ENCODE peak calls at places on chromosomes 2 and 18, in nine cellular contexts. One of them, this sample, is unnamed.

GRCh38 chr18:72273025-72273424 is 271.1 kb downstream of the CBLN2 start:
- DNase-seq in H1: no peak
- DNase-seq in adrenal gland: no peak
- DNase-seq in right lobe of liver: no peak
- DNase-seq in NB4: no peak
- DNase-seq in A549: no peak
- DNase-seq in IMR-90: no peak
- DNase-seq in upper lobe of left lung: no peak
- DNase-seq in esophagus squamous epithelium: no peak
- DNase-seq in this sample: no peak

GRCh38 chr2:224038830-224039079 is 331 bp downstream of the SERPINE2 start:
- DNase-seq in NB4: no peak
- DNase-seq in right lobe of liver: no peak
- DNase-seq in H1: no peak
- DNase-seq in adrenal gland: no peak
- DNase-seq in IMR-90: no peak
- DNase-seq in upper lobe of left lung: no peak
- DNase-seq in esophagus squamous epithelium: no peak
- DNase-seq in A549: no peak
- DNase-seq in this sample: no peak

GRCh38 chr2:38164881-38165280 is 88.9 kb upstream of the CYP1B1 start:
- DNase-seq in upper lobe of left lung: no peak
- DNase-seq in esophagus squamous epithelium: no peak
- DNase-seq in H1: no peak
- DNase-seq in right lobe of liver: no peak
- DNase-seq in NB4: no peak
- DNase-seq in IMR-90: no peak
- DNase-seq in adrenal gland: no peak
- DNase-seq in A549: no peak
- DNase-seq in this sample: no peak

GRCh38 chr18:45423664-45424063 is 191.6 kb upstream of the SLC14A2 start:
- DNase-seq in A549: no peak
- DNase-seq in adrenal gland: peak
- DNase-seq in right lobe of liver: no peak
- DNase-seq in H1: no peak
- DNase-seq in IMR-90: no peak
- DNase-seq in NB4: no peak
- DNase-seq in upper lobe of left lung: no peak
- DNase-seq in esophagus squamous epithelium: no peak
- DNase-seq in this sample: no peak

GRCh38 chr2:106160786-106161261 is 33.3 kb downstream of the UXS1 start:
- DNase-seq in NB4: peak
- DNase-seq in adrenal gland: no peak
- DNase-seq in H1: no peak
- DNase-seq in IMR-90: no peak
- DNase-seq in A549: no peak
- DNase-seq in esophagus squamous epithelium: no peak
- DNase-seq in upper lobe of left lung: no peak
- DNase-seq in right lobe of liver: no peak
- DNase-seq in this sample: no peak

GRCh38 chr18:72704202-72704601 is 160.1 kb upstream of the CBLN2 start:
- DNase-seq in right lobe of liver: no peak
- DNase-seq in A549: no peak
- DNase-seq in adrenal gland: no peak
- DNase-seq in esophagus squamous epithelium: no peak
- DNase-seq in IMR-90: no peak
- DNase-seq in upper lobe of left lung: no peak
- DNase-seq in NB4: no peak
- DNase-seq in H1: no peak
- DNase-seq in this sample: no peak

GRCh38 chr2:40220177-40220925 is 231.5 kb downstream of the SLC8A1 start:
- DNase-seq in H1: no peak
- DNase-seq in upper lobe of left lung: no peak
- DNase-seq in NB4: no peak
- DNase-seq in adrenal gland: no peak
- DNase-seq in IMR-90: peak
- DNase-seq in esophagus squamous epithelium: no peak
- DNase-seq in right lobe of liver: no peak
- DNase-seq in A549: no peak
- DNase-seq in this sample: no peak

GRCh38 chr2:71703981-71704545 is 250.7 kb downstream of the DYSF start:
- DNase-seq in H1: no peak
- DNase-seq in upper lobe of left lung: no peak
- DNase-seq in esophagus squamous epithelium: no peak
- DNase-seq in adrenal gland: no peak
- DNase-seq in IMR-90: no peak
- DNase-seq in NB4: no peak
- DNase-seq in right lobe of liver: no peak
- DNase-seq in A549: no peak
- DNase-seq in this sample: no peak

GRCh38 chr18:46338213-46338612 is 234.0 kb downstream of the HAUS1 start:
- DNase-seq in upper lobe of left lung: no peak
- DNase-seq in H1: no peak
- DNase-seq in IMR-90: no peak
- DNase-seq in adrenal gland: no peak
- DNase-seq in NB4: peak
- DNase-seq in A549: no peak
- DNase-seq in esophagus squamous epithelium: no peak
- DNase-seq in right lobe of liver: no peak
- DNase-seq in this sample: no peak

GRCh38 chr2:144460981-144461766 is 58.7 kb downstream of the ZEB2 start:
- DNase-seq in right lobe of liver: no peak
- DNase-seq in adrenal gland: peak
- DNase-seq in esophagus squamous epithelium: no peak
- DNase-seq in NB4: peak
- DNase-seq in H1: no peak
- DNase-seq in upper lobe of left lung: no peak
- DNase-seq in A549: no peak
- DNase-seq in IMR-90: peak
- DNase-seq in this sample: peak

GRCh38 chr2:151206446-151206968 is 55.2 kb downstream of the RBM43 start:
- DNase-seq in A549: no peak
- DNase-seq in right lobe of liver: no peak
- DNase-seq in esophagus squamous epithelium: no peak
- DNase-seq in H1: no peak
- DNase-seq in IMR-90: no peak
- DNase-seq in adrenal gland: no peak
- DNase-seq in upper lobe of left lung: no peak
- DNase-seq in NB4: no peak
- DNase-seq in this sample: no peak

GRCh38 chr18:11872479-11873136 is 21.4 kb downstream of the CHMP1B start:
- DNase-seq in IMR-90: no peak
- DNase-seq in A549: peak
- DNase-seq in upper lobe of left lung: peak
- DNase-seq in right lobe of liver: no peak
- DNase-seq in H1: no peak
- DNase-seq in esophagus squamous epithelium: no peak
- DNase-seq in NB4: peak
- DNase-seq in adrenal gland: peak
- DNase-seq in this sample: no peak

GRCh38 chr2:241001413-241002274 is 3.2 kb downstream of the SNED1 start:
- DNase-seq in H1: no peak
- DNase-seq in NB4: no peak
- DNase-seq in A549: no peak
- DNase-seq in IMR-90: no peak
- DNase-seq in esophagus squamous epithelium: no peak
- DNase-seq in adrenal gland: peak
- DNase-seq in right lobe of liver: peak
- DNase-seq in upper lobe of left lung: peak
- DNase-seq in this sample: peak

GRCh38 chr2:7012141-7012809 is 95.1 kb downstream of the RNF144A start:
- DNase-seq in upper lobe of left lung: no peak
- DNase-seq in A549: no peak
- DNase-seq in adrenal gland: peak
- DNase-seq in esophagus squamous epithelium: no peak
- DNase-seq in right lobe of liver: no peak
- DNase-seq in H1: no peak
- DNase-seq in IMR-90: no peak
- DNase-seq in NB4: peak
- DNase-seq in this sample: no peak

GRCh38 chr18:76445275-76445674 is 49.8 kb downstream of the ZNF516 start:
- DNase-seq in adrenal gland: peak
- DNase-seq in upper lobe of left lung: no peak
- DNase-seq in NB4: no peak
- DNase-seq in H1: no peak
- DNase-seq in A549: no peak
- DNase-seq in right lobe of liver: no peak
- DNase-seq in IMR-90: peak
- DNase-seq in esophagus squamous epithelium: no peak
- DNase-seq in this sample: no peak

GRCh38 chr2:181421131-181421458 is 36.1 kb upstream of the ITGA4 start:
- DNase-seq in H1: no peak
- DNase-seq in IMR-90: no peak
- DNase-seq in A549: no peak
- DNase-seq in NB4: no peak
- DNase-seq in esophagus squamous epithelium: no peak
- DNase-seq in right lobe of liver: no peak
- DNase-seq in adrenal gland: no peak
- DNase-seq in upper lobe of left lung: no peak
- DNase-seq in this sample: no peak

GRCh38 chr2:181419124-181419855 is 37.9 kb upstream of the ITGA4 start:
- DNase-seq in esophagus squamous epithelium: no peak
- DNase-seq in NB4: peak
- DNase-seq in A549: no peak
- DNase-seq in right lobe of liver: no peak
- DNase-seq in H1: no peak
- DNase-seq in IMR-90: no peak
- DNase-seq in adrenal gland: no peak
- DNase-seq in upper lobe of left lung: no peak
- DNase-seq in this sample: no peak

GRCh38 chr2:181421464-181421863 is 35.7 kb upstream of the ITGA4 start:
- DNase-seq in upper lobe of left lung: no peak
- DNase-seq in H1: no peak
- DNase-seq in right lobe of liver: no peak
- DNase-seq in NB4: no peak
- DNase-seq in IMR-90: no peak
- DNase-seq in adrenal gland: no peak
- DNase-seq in esophagus squamous epithelium: no peak
- DNase-seq in A549: no peak
- DNase-seq in this sample: no peak

GRCh38 chr2:181420259-181421130 is 36.7 kb upstream of the ITGA4 start:
- DNase-seq in right lobe of liver: no peak
- DNase-seq in A549: no peak
- DNase-seq in esophagus squamous epithelium: no peak
- DNase-seq in NB4: no peak
- DNase-seq in IMR-90: no peak
- DNase-seq in upper lobe of left lung: no peak
- DNase-seq in adrenal gland: no peak
- DNase-seq in H1: no peak
- DNase-seq in this sample: no peak
- H3K4me3 ChIP-seq in right lobe of liver: no peak
- H3K4me3 ChIP-seq in A549: no peak
- H3K4me3 ChIP-seq in esophagus squamous epithelium: no peak
- H3K4me3 ChIP-seq in NB4: no peak
- H3K4me3 ChIP-seq in IMR-90: no peak
- H3K4me3 ChIP-seq in upper lobe of left lung: no peak
- H3K4me3 ChIP-seq in adrenal gland: no peak
- H3K4me3 ChIP-seq in H1: no peak
- H3K4me3 ChIP-seq in this sample: no peak

DNA sequence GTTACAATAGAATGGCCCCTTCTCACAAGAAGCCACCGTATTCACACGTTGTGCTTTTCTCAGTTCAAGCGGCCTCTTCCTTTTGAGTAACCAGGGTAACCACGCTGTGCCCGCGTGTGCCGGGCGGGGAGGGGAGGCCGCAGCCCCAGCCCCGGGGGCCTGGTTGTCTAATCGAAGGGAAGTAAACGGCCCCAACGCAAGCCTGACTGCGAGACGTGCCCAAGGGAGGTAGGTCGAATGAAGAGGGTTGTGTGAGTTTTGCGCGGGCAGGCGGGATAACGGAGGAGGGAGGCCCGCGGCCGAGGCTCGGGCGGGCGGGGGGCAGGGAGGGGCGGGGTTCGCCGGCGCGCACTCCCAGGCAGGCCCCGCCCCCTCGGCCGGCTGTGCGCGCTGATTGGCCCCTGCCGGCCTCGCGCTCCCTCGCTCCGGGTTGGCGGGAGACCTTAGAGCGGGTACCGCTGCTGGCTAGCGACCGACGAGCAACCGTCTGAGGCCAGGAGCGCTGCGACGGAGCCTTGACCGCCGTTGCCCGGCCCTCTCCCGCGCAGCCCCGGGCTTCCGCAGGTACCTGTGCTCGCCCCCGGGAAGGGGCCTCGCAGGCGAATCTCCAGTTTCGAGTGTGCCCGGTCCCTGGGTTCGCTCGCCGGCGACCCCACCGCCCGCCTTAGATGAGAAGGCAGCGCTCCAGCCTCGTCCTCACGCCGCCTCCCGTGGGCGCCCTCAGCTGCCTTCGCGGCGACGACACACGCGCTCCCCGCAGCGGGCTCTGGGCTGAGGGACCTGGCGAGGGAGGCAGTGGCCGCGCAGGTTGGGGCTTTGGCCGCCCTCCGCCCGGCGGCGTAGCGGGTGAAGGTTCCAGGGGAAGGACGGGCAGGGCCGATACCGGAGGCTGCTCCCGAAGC is at the start of gene SPDYA:
- DNase-seq in A549: peak
- DNase-seq in upper lobe of left lung: peak
- DNase-seq in adrenal gland: peak
- DNase-seq in right lobe of liver: peak
- DNase-seq in esophagus squamous epithelium: no peak
- DNase-seq in NB4: peak
- DNase-seq in H1: peak
- DNase-seq in IMR-90: peak
- DNase-seq in this sample: no peak
- TF ChIP-seq POLR2A in A549: peak
- TF ChIP-seq POLR2A in upper lobe of left lung: no peak
- TF ChIP-seq POLR2A in adrenal gland: no peak
- TF ChIP-seq POLR2A in right lobe of liver: no peak
- TF ChIP-seq POLR2A in esophagus squamous epithelium: no peak
- TF ChIP-seq POLR2A in NB4: no peak
- TF ChIP-seq POLR2A in H1: no peak
- TF ChIP-seq POLR2A in IMR-90: no peak
- TF ChIP-seq POLR2A in this sample: no peak

GRCh38 chr18:22167091-22167470 is 2.3 kb upstream of the GATA6 start:
- DNase-seq in adrenal gland: peak
- DNase-seq in A549: peak
- DNase-seq in right lobe of liver: peak
- DNase-seq in IMR-90: no peak
- DNase-seq in H1: no peak
- DNase-seq in NB4: no peak
- DNase-seq in esophagus squamous epithelium: no peak
- DNase-seq in upper lobe of left lung: no peak
- DNase-seq in this sample: no peak
- H3K4me3 ChIP-seq in adrenal gland: no peak
- H3K4me3 ChIP-seq in A549: peak
- H3K4me3 ChIP-seq in right lobe of liver: peak
- H3K4me3 ChIP-seq in IMR-90: no peak
- H3K4me3 ChIP-seq in H1: no peak
- H3K4me3 ChIP-seq in NB4: no peak
- H3K4me3 ChIP-seq in esophagus squamous epithelium: no peak
- H3K4me3 ChIP-seq in upper lobe of left lung: no peak
- H3K4me3 ChIP-seq in this sample: no peak

DNA sequence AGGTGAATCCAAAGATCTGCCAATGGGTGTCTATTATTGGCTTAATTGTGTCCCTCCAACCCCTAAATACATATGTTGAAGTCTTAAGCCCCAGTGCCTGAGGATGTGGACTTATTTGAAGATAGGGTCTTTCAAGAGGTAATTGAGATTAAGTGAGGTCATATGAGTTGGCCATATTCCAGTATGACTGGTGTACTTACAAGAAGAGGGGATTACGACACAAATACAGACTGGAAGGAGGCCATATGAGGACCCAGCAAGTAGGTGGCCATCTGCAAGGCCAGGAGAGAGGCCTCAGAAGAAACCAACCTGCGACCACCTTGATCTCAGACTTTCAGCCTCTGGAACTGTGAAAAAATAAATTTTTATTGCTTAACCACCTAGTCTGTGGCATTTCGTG is 121.1 kb upstream of the FN1 start:
- DNase-seq in adrenal gland: no peak
- DNase-seq in esophagus squamous epithelium: no peak
- DNase-seq in NB4: peak
- DNase-seq in IMR-90: peak
- DNase-seq in H1: no peak
- DNase-seq in upper lobe of left lung: no peak
- DNase-seq in A549: peak
- DNase-seq in right lobe of liver: no peak
- DNase-seq in this sample: no peak
- TF ChIP-seq POLR2A in adrenal gland: no peak
- TF ChIP-seq POLR2A in esophagus squamous epithelium: no peak
- TF ChIP-seq POLR2A in NB4: no peak
- TF ChIP-seq POLR2A in IMR-90: no peak
- TF ChIP-seq POLR2A in H1: no peak
- TF ChIP-seq POLR2A in upper lobe of left lung: no peak
- TF ChIP-seq POLR2A in A549: no peak
- TF ChIP-seq POLR2A in right lobe of liver: no peak
- TF ChIP-seq POLR2A in this sample: no peak